ENCODE peak calls at places on chromosomes 3 and 15, in seven cellular contexts. K, R, Q, O, Y, Z and I are unnamed samples.

GRCh38 chr15:40746916-40747418 is 8.1 kb downstream of the RMDN3 start:
- DNase-seq in K (no peak), R (no peak), Q (no peak), O (no peak), Y (no peak), Z (peak; percentile 51), I (no peak)

GRCh38 chr15:101295607-101296225 is 668 bp upstream of the SNRPA1 start:
- DNase-seq in K (no peak), R (no peak), Q (peak; percentile 36), O (no peak), Y (peak; percentile 46), Z (peak; percentile 59), I (no peak)

GRCh38 chr3:135014575-135014974 is 219.5 kb downstream of the EPHB1 start:
- DNase-seq in K (no peak), R (no peak), Q (no peak), O (no peak), Y (no peak), Z (no peak), I (no peak)

GRCh38 chr15:22227411-22227810 is 147.1 kb downstream of the OR4M2 start:
- DNase-seq in K (no peak), R (no peak), Q (no peak), O (peak; percentile 47), Y (no peak), Z (no peak), I (no peak)

GRCh38 chr3:33898901-33899300 is 100.5 kb downstream of the PDCD6IP start:
- DNase-seq in K (no peak), R (no peak), Q (no peak), O (no peak), Y (no peak), Z (no peak), I (no peak)

GRCh38 chr15:48547305-48547704 is 98.2 kb downstream of the FBN1 start:
- DNase-seq in K (no peak), R (no peak), Q (no peak), O (no peak), Y (no peak), Z (peak; percentile 58), I (no peak)

GRCh38 chr3:18062289-18063025 is 320.0 kb upstream of the TBC1D5 start:
- DNase-seq in K (no peak), R (no peak), Q (no peak), O (no peak), Y (peak; percentile 54), Z (peak; percentile 15), I (no peak)

GRCh38 chr15:64009798-64010241 is 36.5 kb downstream of the DAPK2 start:
- DNase-seq in K (peak; percentile 67), R (no peak), Q (no peak), O (no peak), Y (peak; percentile 83), Z (no peak), I (no peak)

GRCh38 chr3:126474498-126475410 is 937 bp downstream of the ZXDC start:
- DNase-seq in K (peak; percentile 58), R (peak; percentile 81), Q (peak; percentile 53), O (peak; percentile 89), Y (peak; percentile 7), Z (no peak), I (peak; percentile 16)

GRCh38 chr3:136070334-136070733 is 104.8 kb downstream of the PPP2R3A start:
- DNase-seq in K (no peak), R (no peak), Q (no peak), O (no peak), Y (peak; percentile 89), Z (peak; percentile 74), I (no peak)

DNA sequence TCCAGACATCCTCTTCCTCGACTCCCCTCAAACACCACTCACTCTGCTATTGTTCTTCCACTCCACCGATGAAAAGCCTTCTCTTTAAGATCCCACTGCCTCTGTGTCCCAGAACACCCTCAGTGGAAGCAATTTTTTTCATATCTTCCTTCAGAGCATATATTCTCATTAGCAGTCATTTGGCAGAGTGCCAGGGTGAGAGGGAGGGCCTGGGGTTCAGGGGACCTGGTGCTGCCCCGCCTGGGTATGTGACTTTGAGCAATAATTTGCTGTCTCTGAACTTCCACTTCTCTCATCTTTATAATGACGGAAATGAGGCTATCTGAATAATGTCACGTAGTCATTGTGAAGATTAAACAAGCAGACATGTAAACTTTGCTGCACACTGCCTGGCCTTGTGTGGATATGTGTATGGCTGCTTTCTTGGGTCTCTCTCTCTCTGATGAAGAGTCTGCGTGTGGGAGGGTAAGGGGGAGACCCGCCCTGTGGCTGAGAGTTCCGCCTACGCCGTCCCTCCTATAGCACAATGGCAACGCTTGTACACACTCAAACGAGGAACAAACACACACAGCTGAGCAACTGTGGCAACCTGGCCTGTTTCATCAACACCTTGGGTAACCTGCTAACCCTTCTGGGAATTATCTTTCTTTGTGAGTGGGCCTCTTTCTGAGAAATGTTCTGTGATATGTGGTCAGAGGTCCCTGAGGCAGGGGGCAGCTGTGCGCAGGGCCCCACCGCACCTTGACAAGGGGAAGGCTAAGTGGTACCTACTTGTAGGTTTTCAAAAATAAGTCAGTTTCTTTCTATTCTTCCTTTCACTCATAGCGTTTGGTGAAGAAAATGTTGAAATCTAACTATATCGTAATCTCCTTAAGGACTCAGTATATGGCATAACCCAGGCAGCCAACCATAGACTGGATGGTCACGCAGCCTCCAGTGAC is 369.8 kb downstream of the SV2B start:
- DNase-seq in K (peak; percentile 55), R (no peak), Q (peak; percentile 29), O (no peak), Y (no peak), Z (no peak), I (no peak)
- H3K4me1 ChIP-seq in K (peaks cover 53% of the 10 kb centered on the region), R (peaks cover 4% of the 10 kb centered on the region), Q (peaks cover 33% of the 10 kb centered on the region), O (no peaks in the 10 kb centered on the region), Y (no peaks in the 10 kb centered on the region), Z (no peaks in the 10 kb centered on the region), I (no peaks in the 10 kb centered on the region)

DNA sequence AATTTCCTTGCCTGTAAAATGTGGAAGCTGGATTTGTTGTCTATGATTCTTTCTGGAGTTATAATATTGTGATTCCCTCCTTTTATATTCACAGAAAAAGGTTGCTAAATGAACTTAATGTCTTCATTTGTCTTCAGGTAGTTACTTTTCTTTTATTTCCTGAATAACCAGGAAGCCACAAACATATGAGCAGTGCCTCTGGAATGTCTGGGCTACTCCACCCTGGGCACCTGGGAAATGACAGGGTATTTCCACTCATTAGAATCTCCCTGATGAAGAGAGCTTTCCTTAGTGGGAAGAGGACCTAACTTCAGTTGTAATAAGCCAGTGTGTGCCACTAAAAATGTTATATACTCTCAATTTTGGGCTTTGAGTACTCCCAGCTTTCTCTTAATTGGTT is 3.8 kb upstream of the SLMAP start:
- DNase-seq in K (no peak), R (no peak), Q (no peak), O (no peak), Y (peak; percentile 92), Z (peak; percentile 17), I (peak; percentile 9)
- H3K4me1 ChIP-seq in K (peaks cover 2% of the 10 kb centered on the region), R (no peaks in the 10 kb centered on the region), Q (peaks cover 10% of the 10 kb centered on the region), O (no peaks in the 10 kb centered on the region), Y (peaks cover 42% of the 10 kb centered on the region), Z (peaks cover 5% of the 10 kb centered on the region), I (no peaks in the 10 kb centered on the region)

GRCh38 chr15:67121725-67122600 is 56.6 kb downstream of the SMAD3 start:
- DNase-seq in K (no peak), R (no peak), Q (no peak), O (no peak), Y (no peak), Z (no peak), I (no peak)
- H3K4me1 ChIP-seq in K (peaks cover 34% of the 10 kb centered on the region), R (peaks cover 19% of the 10 kb centered on the region), Q (peaks cover 92% of the 10 kb centered on the region), O (peaks cover 49% of the 10 kb centered on the region), Y (peaks cover 89% of the 10 kb centered on the region), Z (peaks cover 93% of the 10 kb centered on the region), I (peaks cover 20% of the 10 kb centered on the region)

DNA sequence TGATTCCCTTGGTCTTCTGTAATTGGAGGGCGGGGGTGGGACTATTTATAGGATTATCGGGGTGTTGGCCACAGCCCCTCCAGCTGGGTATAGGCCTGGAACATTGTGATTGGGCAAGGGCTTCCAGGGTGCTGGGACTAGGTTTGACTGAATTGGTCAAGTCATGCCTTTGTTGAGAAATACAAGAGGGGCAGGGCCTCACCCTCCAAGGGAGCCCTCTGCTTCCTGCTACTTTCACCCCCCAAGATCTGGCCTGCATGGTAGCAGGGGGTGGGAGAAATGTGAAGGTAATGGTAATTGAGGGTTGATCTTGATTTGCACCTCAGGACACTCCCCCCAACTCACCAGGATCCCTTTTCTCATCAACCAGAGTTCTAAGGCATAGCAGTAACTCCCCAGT is 25.2 kb downstream of the TRIM71 start:
- DNase-seq in K (no peak), R (peak; percentile 70), Q (no peak), O (no peak), Y (no peak), Z (no peak), I (no peak)
- H3K4me1 ChIP-seq in K (no peaks in the 10 kb centered on the region), R (peaks cover 55% of the 10 kb centered on the region), Q (peaks cover 28% of the 10 kb centered on the region), O (peaks cover 2% of the 10 kb centered on the region), Y (peaks cover 27% of the 10 kb centered on the region), Z (peaks cover 25% of the 10 kb centered on the region), I (no peaks in the 10 kb centered on the region)